ENCODE peak calls at places on chromosomes 6 and 20, in four cellular contexts. One of them, this sample, is unnamed.

GRCh38 chr6:33178755-33179475 is 13.4 kb downstream of the COL11A2 start:
- DNase-seq in prostate gland: no peak
- DNase-seq in HepG2: no peak
- DNase-seq in GM23338: no peak
- DNase-seq in this sample: no peak

GRCh38 chr20:52948491-52948890 is 23.7 kb upstream of the TSHZ2 start:
- DNase-seq in GM23338: no peak
- DNase-seq in HepG2: no peak
- DNase-seq in prostate gland: no peak
- DNase-seq in this sample: no peak

GRCh38 chr6:1052262-1052661 is 259.6 kb upstream of the FOXQ1 start:
- DNase-seq in GM23338: no peak
- DNase-seq in prostate gland: no peak
- DNase-seq in HepG2: no peak
- DNase-seq in this sample: no peak

GRCh38 chr6:40887079-40887822 is 151.8 kb downstream of the UNC5CL start:
- DNase-seq in prostate gland: no peak
- DNase-seq in GM23338: peak; percentile 25
- DNase-seq in HepG2: no peak
- DNase-seq in this sample: no peak

GRCh38 chr20:31922181-31922580 is 29.7 kb downstream of the PDRG1 start:
- DNase-seq in prostate gland: no peak
- DNase-seq in GM23338: no peak
- DNase-seq in HepG2: no peak
- DNase-seq in this sample: no peak

GRCh38 chr6:36616888-36617521 is 22.8 kb downstream of the SRSF3 start:
- DNase-seq in HepG2: no peak
- DNase-seq in GM23338: no peak
- DNase-seq in prostate gland: peak; percentile 79
- DNase-seq in this sample: peak; percentile 80

GRCh38 chr6:51972659-51973058 is 114.8 kb downstream of the PKHD1 start:
- DNase-seq in HepG2: no peak
- DNase-seq in prostate gland: no peak
- DNase-seq in GM23338: no peak
- DNase-seq in this sample: no peak

GRCh38 chr6:95203153-95203754 is 374.1 kb upstream of the MANEA start:
- DNase-seq in HepG2: peak; percentile 10
- DNase-seq in prostate gland: peak; percentile 7
- DNase-seq in GM23338: peak; percentile 78
- DNase-seq in this sample: no peak

GRCh38 chr20:51446230-51446629 is 96.3 kb downstream of the NFATC2 start:
- DNase-seq in GM23338: no peak
- DNase-seq in HepG2: no peak
- DNase-seq in prostate gland: no peak
- DNase-seq in this sample: no peak

GRCh38 chr20:32798046-32798985 is 21.4 kb upstream of the MAPRE1 start:
- DNase-seq in HepG2: no peak
- DNase-seq in GM23338: no peak
- DNase-seq in prostate gland: no peak
- DNase-seq in this sample: no peak

GRCh38 chr20:4897600-4897999 is 103.7 kb downstream of the SLC23A2 start:
- DNase-seq in GM23338: no peak
- DNase-seq in prostate gland: no peak
- DNase-seq in HepG2: no peak
- DNase-seq in this sample: no peak

GRCh38 chr6:128803911-128804310 is 79.0 kb upstream of the LAMA2 start:
- DNase-seq in HepG2: no peak
- DNase-seq in GM23338: no peak
- DNase-seq in prostate gland: no peak
- DNase-seq in this sample: no peak

GRCh38 chr20:45209924-45210323 is 3.1 kb downstream of the SEMG1 start:
- DNase-seq in HepG2: no peak
- DNase-seq in GM23338: peak; percentile 58
- DNase-seq in prostate gland: no peak
- DNase-seq in this sample: no peak

GRCh38 chr6:52517502-52518278 is 59.2 kb downstream of the TRAM2 start:
- DNase-seq in prostate gland: peak; percentile 56
- DNase-seq in GM23338: peak; percentile 80
- DNase-seq in HepG2: peak; percentile 92
- DNase-seq in this sample: peak; percentile 76

GRCh38 chr6:146768722-146769121 is 169.9 kb downstream of the ADGB start:
- DNase-seq in GM23338: no peak
- DNase-seq in HepG2: no peak
- DNase-seq in prostate gland: no peak
- DNase-seq in this sample: no peak

GRCh38 chr20:31862506-31862905 is 7.8 kb downstream of the DUSP15 start:
- DNase-seq in HepG2: no peak
- DNase-seq in GM23338: no peak
- DNase-seq in prostate gland: no peak
- DNase-seq in this sample: no peak

GRCh38 chr6:40383348-40384115 is 203.6 kb downstream of the LRFN2 start:
- DNase-seq in prostate gland: no peak
- DNase-seq in GM23338: no peak
- DNase-seq in HepG2: no peak
- DNase-seq in this sample: no peak

GRCh38 chr6:64683682-64684081 is 1023.3 kb downstream of the EYS start:
- DNase-seq in GM23338: peak; percentile 33
- DNase-seq in HepG2: peak; percentile 44
- DNase-seq in prostate gland: no peak
- DNase-seq in this sample: no peak

GRCh38 chr6:168524644-168525043 is 83.7 kb downstream of the SMOC2 start:
- DNase-seq in GM23338: peak; percentile 61
- DNase-seq in HepG2: no peak
- DNase-seq in prostate gland: no peak
- DNase-seq in this sample: no peak

DNA sequence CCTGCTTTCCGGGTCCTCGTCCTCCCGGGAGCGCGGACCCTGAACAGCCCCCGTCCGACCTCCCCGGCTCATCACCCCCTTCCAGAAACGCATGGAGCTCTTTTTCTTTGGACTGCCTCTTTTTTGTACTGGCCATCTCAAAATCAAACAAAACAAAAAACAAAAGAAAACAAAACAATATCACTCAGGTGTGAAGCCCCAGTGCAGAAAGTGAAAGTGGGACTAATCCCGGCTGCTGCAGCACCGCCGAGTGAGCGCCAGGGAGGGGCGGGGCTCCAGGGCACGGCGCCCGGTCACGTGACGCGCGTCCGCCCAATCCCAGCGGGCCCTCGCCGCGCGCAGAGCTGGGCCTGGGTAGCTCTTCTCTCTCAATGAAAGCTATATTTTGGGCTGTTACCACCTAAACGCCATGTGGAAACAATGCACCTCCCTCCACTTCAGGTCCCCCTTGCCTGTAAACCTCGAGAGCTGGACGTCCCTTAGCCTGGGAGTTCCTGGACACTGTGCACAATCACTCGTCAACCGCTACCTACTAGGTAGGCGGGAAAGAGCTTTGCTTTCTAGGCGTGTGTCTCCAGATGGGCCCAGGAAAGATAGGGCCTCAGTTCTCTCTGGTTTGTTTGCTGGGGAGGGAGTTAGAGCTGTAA is 93.7 kb upstream of the PRDM1 start:
- DNase-seq in HepG2: peak; percentile 39
- DNase-seq in GM23338: peak; percentile 88
- DNase-seq in prostate gland: peak; percentile 81
- DNase-seq in this sample: peak; percentile 92
- H3K27ac ChIP-seq in HepG2: no peak overlapping the region
- H3K27ac ChIP-seq in GM23338: no peak overlapping the region
- H3K27ac ChIP-seq in prostate gland: peak overlapping the region; percentile 55
- H3K27ac ChIP-seq in this sample: peak overlapping the region; percentile 79

DNA sequence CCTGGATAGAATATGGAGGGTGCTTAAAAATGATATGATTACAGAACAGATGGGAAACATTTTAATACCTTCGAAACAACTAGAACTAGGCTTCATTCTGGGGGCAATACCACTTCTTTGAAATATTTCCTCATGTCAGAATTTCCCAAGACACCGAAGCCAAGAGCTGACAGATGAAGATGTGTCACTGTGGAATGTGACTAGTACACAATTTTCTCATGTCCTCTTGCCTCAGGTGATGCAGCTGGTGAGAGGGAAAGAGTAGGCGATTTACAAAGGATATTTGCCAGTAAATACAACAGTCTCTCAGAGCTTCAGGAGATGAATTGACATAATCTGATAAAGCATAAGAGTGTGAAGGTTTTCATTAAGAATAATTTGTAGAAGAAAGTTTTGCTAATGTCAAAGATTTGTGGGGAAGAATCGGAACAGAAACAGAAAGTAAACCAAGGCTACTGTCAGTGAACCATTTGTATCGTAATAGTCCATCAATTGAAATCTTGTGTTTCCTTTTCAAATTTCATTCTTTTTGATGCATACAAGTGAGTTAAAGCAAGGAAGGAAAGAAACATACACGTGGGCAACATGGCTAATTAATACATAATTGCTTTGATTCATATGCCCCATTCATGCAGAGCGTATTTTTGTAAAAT is 164.7 kb upstream of the CCN2 start:
- DNase-seq in GM23338: no peak
- DNase-seq in HepG2: no peak
- DNase-seq in prostate gland: no peak
- DNase-seq in this sample: no peak
- H3K4me1 ChIP-seq in GM23338: no peaks in the 10 kb centered on the region
- H3K4me1 ChIP-seq in HepG2: no peaks in the 10 kb centered on the region
- H3K4me1 ChIP-seq in prostate gland: no peaks in the 10 kb centered on the region
- H3K4me1 ChIP-seq in this sample: no peaks in the 10 kb centered on the region

GRCh38 chr20:40855269-40855668 is 166.2 kb upstream of the MAFB start:
- DNase-seq in HepG2: no peak
- DNase-seq in prostate gland: no peak
- DNase-seq in GM23338: no peak
- DNase-seq in this sample: no peak
- TF ChIP-seq POLR2AphosphoS5 in HepG2: no peak
- TF ChIP-seq POLR2AphosphoS5 in prostate gland: no peak
- TF ChIP-seq POLR2AphosphoS5 in GM23338: no peak
- TF ChIP-seq POLR2AphosphoS5 in this sample: no peak

GRCh38 chr6:159715605-159716004 is 11.7 kb upstream of the WTAP start:
- DNase-seq in prostate gland: no peak
- DNase-seq in HepG2: no peak
- DNase-seq in GM23338: no peak
- DNase-seq in this sample: no peak
- H3K27ac ChIP-seq in prostate gland: peak overlapping the region; percentile 93
- H3K27ac ChIP-seq in HepG2: no peak overlapping the region
- H3K27ac ChIP-seq in GM23338: no peak overlapping the region
- H3K27ac ChIP-seq in this sample: peak overlapping the region; percentile 78

DNA sequence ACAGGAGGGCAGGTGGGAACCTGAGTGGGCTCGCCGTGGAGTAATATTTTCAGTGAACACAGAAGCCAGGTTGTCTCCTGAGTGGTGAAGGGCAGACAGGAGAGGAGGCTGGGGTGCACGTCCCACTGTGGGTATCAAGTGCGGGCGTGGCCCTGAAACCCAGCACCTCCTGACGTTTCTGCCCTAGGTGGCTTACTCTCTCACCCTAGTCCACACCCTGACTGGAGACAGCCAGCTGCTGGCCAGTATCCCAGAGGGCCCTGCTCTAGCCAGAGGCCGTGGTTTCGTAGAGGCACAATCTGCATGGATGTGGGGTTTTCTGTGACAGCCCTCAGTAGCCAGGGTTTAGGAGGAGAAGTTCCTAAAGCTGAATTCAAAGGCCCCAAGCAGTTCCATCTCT is 86.7 kb downstream of the TRERF1 start:
- DNase-seq in HepG2: no peak
- DNase-seq in GM23338: no peak
- DNase-seq in prostate gland: no peak
- DNase-seq in this sample: no peak
- H3K4me1 ChIP-seq in HepG2: no peaks in the 10 kb centered on the region
- H3K4me1 ChIP-seq in GM23338: peaks cover 17% of the 10 kb centered on the region
- H3K4me1 ChIP-seq in prostate gland: no peaks in the 10 kb centered on the region
- H3K4me1 ChIP-seq in this sample: peaks cover 15% of the 10 kb centered on the region

DNA sequence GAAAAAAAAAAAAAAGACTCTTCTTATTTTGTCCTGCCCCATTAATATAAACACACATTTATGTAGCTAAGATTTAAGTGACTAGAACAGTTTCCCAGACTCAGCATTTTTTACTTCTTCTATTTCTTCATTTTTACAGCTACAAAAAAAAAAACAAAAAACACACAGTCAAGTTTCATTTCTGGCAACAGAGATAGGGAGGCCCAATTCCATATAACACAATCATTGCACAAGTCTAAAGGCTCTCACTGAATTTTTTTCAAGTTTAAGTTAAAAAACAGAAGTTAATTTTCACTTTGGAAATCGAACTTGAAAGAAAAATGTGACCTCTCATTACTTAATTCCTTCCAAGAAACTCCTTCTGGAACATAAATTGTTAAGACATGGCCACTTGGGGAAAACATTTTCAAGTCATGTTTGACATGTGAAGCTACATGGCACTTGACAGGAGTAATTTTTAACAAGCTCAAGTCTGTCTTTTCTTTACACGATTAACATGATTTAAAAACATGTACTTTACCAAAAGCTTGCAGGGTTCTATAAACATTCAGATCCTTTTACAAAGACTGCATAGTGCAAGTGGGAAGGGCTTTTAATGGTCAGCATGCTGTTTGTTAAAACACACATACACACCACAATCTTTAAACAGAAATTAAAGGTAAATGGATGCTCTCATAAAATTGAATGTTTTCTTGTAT is 100.1 kb upstream of the CCDC28A start:
- DNase-seq in GM23338: no peak
- DNase-seq in prostate gland: no peak
- DNase-seq in HepG2: no peak
- DNase-seq in this sample: no peak
- TF ChIP-seq POLR2AphosphoS5 in GM23338: no peak
- TF ChIP-seq POLR2AphosphoS5 in prostate gland: no peak
- TF ChIP-seq POLR2AphosphoS5 in HepG2: no peak
- TF ChIP-seq POLR2AphosphoS5 in this sample: no peak

GRCh38 chr20:25050501-25051350 is 7.2 kb downstream of the ACSS1 start:
- DNase-seq in GM23338: no peak
- DNase-seq in HepG2: no peak
- DNase-seq in prostate gland: no peak
- DNase-seq in this sample: peak; percentile 6

GRCh38 chr20:25048519-25048952 is 9.4 kb downstream of the ACSS1 start:
- DNase-seq in GM23338: no peak
- DNase-seq in HepG2: no peak
- DNase-seq in prostate gland: no peak
- DNase-seq in this sample: peak; percentile 7

GRCh38 chr20:25051386-25052155 is 6.4 kb downstream of the ACSS1 start:
- DNase-seq in GM23338: no peak
- DNase-seq in prostate gland: no peak
- DNase-seq in HepG2: no peak
- DNase-seq in this sample: peak; percentile 5

GRCh38 chr20:25049261-25050060 is 8.5 kb downstream of the ACSS1 start:
- DNase-seq in HepG2: no peak
- DNase-seq in prostate gland: no peak
- DNase-seq in GM23338: no peak
- DNase-seq in this sample: peak; percentile 4

DNA sequence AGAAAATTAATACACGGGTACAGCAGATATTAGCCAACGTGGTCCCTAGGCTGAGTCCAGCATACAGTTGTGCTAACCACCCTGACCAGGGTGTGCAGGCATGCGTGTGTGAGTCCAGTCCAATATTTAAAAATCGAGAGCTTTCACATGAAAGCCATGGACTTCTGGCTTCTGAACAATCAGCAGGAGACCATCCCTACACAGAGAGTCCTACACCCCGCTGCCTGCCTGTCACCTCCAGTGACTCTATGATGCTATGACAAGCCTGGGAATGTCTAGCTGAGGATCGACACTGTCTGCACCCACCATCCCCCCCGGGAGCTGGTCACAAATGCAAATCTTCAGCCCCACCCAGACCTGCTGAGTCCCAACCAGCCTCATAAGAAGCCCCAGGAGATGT is 7.9 kb downstream of the ACSS1 start:
- DNase-seq in prostate gland: no peak
- DNase-seq in GM23338: no peak
- DNase-seq in HepG2: no peak
- DNase-seq in this sample: no peak
- H3K27ac ChIP-seq in prostate gland: peak overlapping the region; percentile 10
- H3K27ac ChIP-seq in GM23338: no peak overlapping the region
- H3K27ac ChIP-seq in HepG2: no peak overlapping the region
- H3K27ac ChIP-seq in this sample: peak overlapping the region; percentile 45